ENCODE peak calls at places on chromosomes 5 and 9, in ten cellular contexts. E is mesenchymal stem cell, R is neural progenitor cell, V is PC-9, C is HCT116, H is GM23338, B is fibroblast of lung, X is GM23248, W is endothelial cell of umbilical vein, S is HepG2. T is an unnamed sample.
A peak's percentile ranks its signal among the peaks of the same experiment; 100 is the strongest.

GRCh38 chr9:101476576-101477208 is 41.1 kb upstream of the ALDOB start:
- DNase-seq in E (no peak), R (no peak), V (no peak), C (no peak), H (no peak), B (no peak), X (no peak), W (no peak), S (no peak), T (no peak)

GRCh38 chr9:136648746-136649145 is 14.0 kb upstream of the EGFL7 start:
- DNase-seq in E (no peak), R (no peak), V (no peak), C (no peak), H (no peak), B (no peak), X (no peak), W (peak; percentile 97), S (no peak), T (no peak)

GRCh38 chr9:133275105-133276000 is at the start of gene ABO:
- DNase-seq in E (no peak), R (peak; percentile 61), V (no peak), C (no peak), H (peak; percentile 74), B (no peak), X (peak; percentile 10), W (no peak), S (no peak), T (no peak)

GRCh38 chr5:80346055-80346454 is 26.3 kb downstream of the SPZ1 start:
- DNase-seq in E (peak; percentile 34), R (peak; percentile 33), V (peak; percentile 47), C (peak; percentile 48), H (peak; percentile 77), B (no peak), X (peak; percentile 10), W (peak; percentile 10), S (peak; percentile 44), T (peak; percentile 47)

GRCh38 chr5:157263586-157264090 is 2.3 kb upstream of the CYFIP2 start:
- DNase-seq in E (no peak), R (no peak), V (no peak), C (no peak), H (no peak), B (no peak), X (no peak), W (no peak), S (no peak), T (no peak)

GRCh38 chr9:100455470-100455869 is 17.5 kb upstream of the TMEFF1 start:
- DNase-seq in E (no peak), R (no peak), V (no peak), C (no peak), H (no peak), B (peak; percentile 46), X (peak; percentile 39), W (peak; percentile 21), S (no peak), T (no peak)

GRCh38 chr5:174576042-174576441 is 148.3 kb upstream of the MSX2 start:
- DNase-seq in E (no peak), R (no peak), V (no peak), C (no peak), H (no peak), B (no peak), X (no peak), W (no peak), S (no peak), T (no peak)

GRCh38 chr5:180718810-180719453 is 20.9 kb downstream of the OR2Y1 start:
- DNase-seq in E (peak; percentile 25), R (peak; percentile 65), V (no peak), C (peak; percentile 46), H (peak; percentile 69), B (peak; percentile 20), X (peak; percentile 54), W (peak; percentile 46), S (peak; percentile 25), T (peak; percentile 74)

GRCh38 chr5:73619606-73620334 is 6.2 kb upstream of the ARHGEF28 start:
- DNase-seq in E (no peak), R (no peak), V (no peak), C (no peak), H (no peak), B (no peak), X (no peak), W (no peak), S (no peak), T (no peak)

GRCh38 chr9:26579047-26579446 is 313.6 kb downstream of the CAAP1 start:
- DNase-seq in E (no peak), R (no peak), V (no peak), C (no peak), H (peak; percentile 17), B (no peak), X (no peak), W (no peak), S (no peak), T (peak; percentile 38)

GRCh38 chr5:150801117-150801927 is 22.8 kb downstream of the SMIM3 start:
- DNase-seq in E (peak; percentile 84), R (peak; percentile 80), V (peak; percentile 43), C (peak; percentile 51), H (peak; percentile 86), B (peak; percentile 53), X (peak; percentile 85), W (peak; percentile 80), S (peak; percentile 62), T (peak; percentile 42)
- H3K4me3 ChIP-seq in E (peak overlapping the region; percentile 34), R (peak overlapping the region; percentile 53), V (peak overlapping the region; percentile 7), C (peak overlapping the region; percentile 19), H (peak overlapping the region; percentile 53), B (peak overlapping the region; percentile 57), X (peak overlapping the region; percentile 68), W (no peak overlapping the region), S (peak overlapping the region; percentile 48), T (no peak overlapping the region)

DNA sequence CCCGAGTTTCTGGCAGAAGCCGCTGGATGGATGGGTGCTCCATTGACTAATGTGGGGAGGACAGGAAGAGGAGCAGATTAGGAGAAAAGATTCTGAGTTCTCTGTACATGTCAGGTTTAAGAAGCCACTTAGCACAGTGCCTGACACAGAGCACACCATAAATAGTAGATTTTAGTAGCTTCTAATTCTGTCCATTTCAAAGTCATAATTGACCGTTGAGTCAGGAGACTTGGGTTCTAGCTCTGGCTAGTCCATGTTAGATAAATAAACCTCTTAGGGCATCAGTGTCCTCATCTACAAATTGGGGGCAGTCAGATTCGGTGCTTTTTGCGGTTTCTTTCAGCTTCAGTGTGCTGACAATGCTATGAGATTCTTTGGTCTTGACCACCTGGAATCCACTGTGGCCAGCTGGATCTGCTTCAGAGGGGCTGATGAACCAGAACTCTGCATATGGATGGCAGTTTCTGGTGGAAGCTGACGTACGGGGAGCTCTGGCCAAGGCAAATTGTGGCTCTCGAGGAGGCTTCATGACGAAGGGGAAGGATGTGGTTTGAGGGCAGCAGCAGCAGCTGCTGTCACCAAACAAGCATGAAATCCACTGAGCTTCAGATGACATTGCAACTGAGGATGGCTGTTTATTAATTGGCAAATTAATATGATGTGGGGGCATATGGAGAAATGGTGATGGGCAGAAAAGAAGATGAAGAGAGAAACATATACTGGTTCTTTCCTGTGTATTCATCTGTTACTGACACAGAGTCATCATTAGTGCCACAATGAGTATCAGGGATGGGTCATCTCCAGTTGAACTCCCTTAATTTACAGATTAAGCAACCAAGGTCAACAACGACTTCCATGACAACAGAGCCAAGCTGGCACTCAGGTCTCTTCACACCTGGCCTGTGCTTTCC is 134.4 kb downstream of the AOPEP start:
- DNase-seq in E (peak; percentile 89), R (no peak), V (peak; percentile 81), C (no peak), H (no peak), B (peak; percentile 100), X (peak; percentile 52), W (no peak), S (no peak), T (peak; percentile 98)
- H2AFZ ChIP-seq in E (no peak overlapping the region), R (no peak overlapping the region), V (no peak overlapping the region), C (no peak overlapping the region), H (no peak overlapping the region), B (no peak overlapping the region), X (no peak overlapping the region), W (no peak overlapping the region), S (no peak overlapping the region), T (no peak overlapping the region)

GRCh38 chr5:1781726-1782384 is 17.8 kb downstream of the MRPL36 start:
- DNase-seq in E (no peak), R (no peak), V (no peak), C (no peak), H (no peak), B (no peak), X (no peak), W (no peak), S (no peak), T (no peak)
- H3K4me3 ChIP-seq in E (no peak overlapping the region), R (no peak overlapping the region), V (no peak overlapping the region), C (no peak overlapping the region), H (no peak overlapping the region), B (no peak overlapping the region), X (no peak overlapping the region), W (no peak overlapping the region), S (no peak overlapping the region), T (no peak overlapping the region)

DNA sequence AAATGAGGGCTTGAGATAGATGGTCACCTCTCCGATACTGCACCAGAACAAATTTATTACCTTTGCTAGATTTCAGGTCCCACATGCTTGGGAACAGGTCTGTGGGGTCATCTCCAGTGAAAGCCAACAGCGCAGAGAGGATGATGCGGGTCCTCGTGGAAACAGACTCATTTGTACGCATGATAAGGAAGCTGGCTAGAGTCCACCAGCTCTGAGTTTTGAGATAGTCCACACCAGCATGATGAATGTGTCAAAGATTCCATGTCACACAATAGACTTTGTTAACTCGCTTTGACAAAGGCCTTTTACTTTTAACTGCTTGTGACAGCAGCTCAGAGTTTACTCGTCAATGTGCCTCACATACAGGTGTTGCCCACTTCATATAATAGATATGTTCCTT is 105.4 kb upstream of the TBCA start:
- DNase-seq in E (no peak), R (no peak), V (no peak), C (no peak), H (no peak), B (no peak), X (no peak), W (peak; percentile 48), S (no peak), T (no peak)
- H2AFZ ChIP-seq in E (no peak overlapping the region), R (no peak overlapping the region), V (no peak overlapping the region), C (no peak overlapping the region), H (no peak overlapping the region), B (no peak overlapping the region), X (no peak overlapping the region), W (no peak overlapping the region), S (no peak overlapping the region), T (no peak overlapping the region)

GRCh38 chr5:99674086-99674485 is 745.3 kb upstream of the CHD1 start:
- DNase-seq in E (no peak), R (no peak), V (no peak), C (no peak), H (no peak), B (no peak), X (no peak), W (peak; percentile 2), S (no peak), T (no peak)
- H3K4me3 ChIP-seq in E (no peak overlapping the region), R (no peak overlapping the region), V (no peak overlapping the region), C (no peak overlapping the region), H (no peak overlapping the region), B (no peak overlapping the region), X (no peak overlapping the region), W (no peak overlapping the region), S (no peak overlapping the region), T (no peak overlapping the region)

T was measured in MM.1S.